ENCODE peak calls at places on chromosomes 13 and 19, in four cellular contexts. One of them, this sample, is unnamed.

GRCh38 chr13:25136872-25137623 is 35.0 kb downstream of the AMER2 start:
- DNase-seq in sigmoid colon: no peak
- DNase-seq in GM12892: no peak
- DNase-seq in transverse colon: no peak
- DNase-seq in this sample: no peak

GRCh38 chr19:40603719-40604646 is 2.8 kb downstream of the LTBP4 start:
- DNase-seq in sigmoid colon: peak; percentile 99
- DNase-seq in GM12892: peak; percentile 90
- DNase-seq in transverse colon: peak; percentile 100
- DNase-seq in this sample: peak; percentile 99

GRCh38 chr19:19406878-19407639 is 1.6 kb downstream of the GATAD2A start:
- DNase-seq in sigmoid colon: peak; percentile 75
- DNase-seq in GM12892: no peak
- DNase-seq in transverse colon: peak; percentile 74
- DNase-seq in this sample: no peak

GRCh38 chr13:110593430-110594130 is 21.8 kb upstream of the NAXD start:
- DNase-seq in sigmoid colon: no peak
- DNase-seq in GM12892: peak; percentile 38
- DNase-seq in transverse colon: no peak
- DNase-seq in this sample: peak; percentile 50

GRCh38 chr13:85503797-85504196 is 295.4 kb downstream of the SLITRK6 start:
- DNase-seq in sigmoid colon: no peak
- DNase-seq in GM12892: no peak
- DNase-seq in transverse colon: no peak
- DNase-seq in this sample: no peak

GRCh38 chr13:110465696-110466095 is 95.8 kb downstream of the RAB20 start:
- DNase-seq in sigmoid colon: no peak
- DNase-seq in GM12892: no peak
- DNase-seq in transverse colon: no peak
- DNase-seq in this sample: no peak

GRCh38 chr13:62846302-62846701 is 1430.7 kb upstream of the PCDH20 start:
- DNase-seq in sigmoid colon: no peak
- DNase-seq in GM12892: no peak
- DNase-seq in transverse colon: no peak
- DNase-seq in this sample: peak; percentile 0

GRCh38 chr19:45753548-45753947 is 15.5 kb downstream of the SIX5 start:
- DNase-seq in sigmoid colon: no peak
- DNase-seq in GM12892: peak; percentile 19
- DNase-seq in transverse colon: no peak
- DNase-seq in this sample: no peak

GRCh38 chr13:41577437-41577836 is 120.1 kb downstream of the RGCC start:
- DNase-seq in sigmoid colon: peak; percentile 76
- DNase-seq in GM12892: no peak
- DNase-seq in transverse colon: no peak
- DNase-seq in this sample: no peak

GRCh38 chr19:1566392-1567115 is 1.6 kb downstream of the MEX3D start:
- DNase-seq in sigmoid colon: peak; percentile 88
- DNase-seq in GM12892: no peak
- DNase-seq in transverse colon: peak; percentile 59
- DNase-seq in this sample: no peak

GRCh38 chr13:66879971-66880370 is 350.2 kb downstream of the PCDH9 start:
- DNase-seq in sigmoid colon: no peak
- DNase-seq in GM12892: no peak
- DNase-seq in transverse colon: no peak
- DNase-seq in this sample: no peak

GRCh38 chr19:48405850-48406249 is 12.4 kb downstream of the GRIN2D start:
- DNase-seq in sigmoid colon: no peak
- DNase-seq in GM12892: no peak
- DNase-seq in transverse colon: no peak
- DNase-seq in this sample: no peak

GRCh38 chr13:102999498-102999897 is 66.7 kb downstream of the SLC10A2 start:
- DNase-seq in sigmoid colon: no peak
- DNase-seq in GM12892: no peak
- DNase-seq in transverse colon: no peak
- DNase-seq in this sample: no peak

GRCh38 chr13:93307166-93307565 is 80.6 kb downstream of the GPC6 start:
- DNase-seq in sigmoid colon: no peak
- DNase-seq in GM12892: no peak
- DNase-seq in transverse colon: no peak
- DNase-seq in this sample: no peak

GRCh38 chr13:92716749-92717148 is 509.9 kb upstream of the GPC6 start:
- DNase-seq in sigmoid colon: no peak
- DNase-seq in GM12892: no peak
- DNase-seq in transverse colon: no peak
- DNase-seq in this sample: no peak

GRCh38 chr19:43820098-43820860 is 6.8 kb upstream of the ZNF283 start:
- DNase-seq in sigmoid colon: peak; percentile 67
- DNase-seq in GM12892: no peak
- DNase-seq in transverse colon: no peak
- DNase-seq in this sample: no peak

GRCh38 chr19:55644191-55644833 is 863 bp downstream of the ZNF581 start:
- DNase-seq in sigmoid colon: no peak
- DNase-seq in GM12892: no peak
- DNase-seq in transverse colon: no peak
- DNase-seq in this sample: no peak

GRCh38 chr13:44874886-44875630 is 114.2 kb downstream of the NUFIP1 start:
- DNase-seq in sigmoid colon: no peak
- DNase-seq in GM12892: no peak
- DNase-seq in transverse colon: no peak
- DNase-seq in this sample: no peak

GRCh38 chr19:22446605-22447004 is 24.5 kb upstream of the ZNF98 start:
- DNase-seq in sigmoid colon: no peak
- DNase-seq in GM12892: no peak
- DNase-seq in transverse colon: no peak
- DNase-seq in this sample: no peak

GRCh38 chr13:60448907-60449510 is 52.0 kb downstream of the TDRD3 start:
- DNase-seq in sigmoid colon: no peak
- DNase-seq in GM12892: no peak
- DNase-seq in transverse colon: no peak
- DNase-seq in this sample: peak; percentile 28

GRCh38 chr19:16136185-16137067 is 7.1 kb upstream of the HSH2D start:
- DNase-seq in sigmoid colon: no peak
- DNase-seq in GM12892: no peak
- DNase-seq in transverse colon: no peak
- DNase-seq in this sample: no peak

GRCh38 chr19:14974488-14974887 is 5.2 kb downstream of the SLC1A6 start:
- DNase-seq in sigmoid colon: no peak
- DNase-seq in GM12892: no peak
- DNase-seq in transverse colon: no peak
- DNase-seq in this sample: no peak

GRCh38 chr19:1999856-2000515 is 15.5 kb downstream of the BTBD2 start:
- DNase-seq in sigmoid colon: no peak
- DNase-seq in GM12892: peak; percentile 56
- DNase-seq in transverse colon: no peak
- DNase-seq in this sample: no peak

GRCh38 chr19:31350033-31350692 is 927 bp upstream of the TSHZ3 start:
- DNase-seq in sigmoid colon: peak; percentile 82
- DNase-seq in GM12892: no peak
- DNase-seq in transverse colon: no peak
- DNase-seq in this sample: no peak

GRCh38 chr19:46374526-46375475 is 27.9 kb downstream of the PPP5C start:
- DNase-seq in sigmoid colon: peak; percentile 52
- DNase-seq in GM12892: no peak
- DNase-seq in transverse colon: no peak
- DNase-seq in this sample: no peak

GRCh38 chr13:71260246-71260645 is 606.8 kb downstream of the DACH1 start:
- DNase-seq in sigmoid colon: no peak
- DNase-seq in GM12892: no peak
- DNase-seq in transverse colon: no peak
- DNase-seq in this sample: no peak

GRCh38 chr19:579842-580155 is 7.4 kb downstream of the BSG start:
- DNase-seq in sigmoid colon: no peak
- DNase-seq in GM12892: no peak
- DNase-seq in transverse colon: no peak
- DNase-seq in this sample: no peak

GRCh38 chr13:75760182-75760981 is 124.3 kb downstream of the LMO7 start:
- DNase-seq in sigmoid colon: no peak
- DNase-seq in GM12892: no peak
- DNase-seq in transverse colon: peak; percentile 79
- DNase-seq in this sample: peak; percentile 37

GRCh38 chr13:103250071-103250470 is 183.9 kb upstream of the SLC10A2 start:
- DNase-seq in sigmoid colon: no peak
- DNase-seq in GM12892: no peak
- DNase-seq in transverse colon: no peak
- DNase-seq in this sample: no peak

GRCh38 chr13:93248627-93249047 is 22.0 kb downstream of the GPC6 start:
- DNase-seq in sigmoid colon: no peak
- DNase-seq in GM12892: no peak
- DNase-seq in transverse colon: no peak
- DNase-seq in this sample: no peak

GRCh38 chr19:58361900-58362271 is 665 bp downstream of the ZNF497 start:
- DNase-seq in sigmoid colon: no peak
- DNase-seq in GM12892: peak; percentile 67
- DNase-seq in transverse colon: peak; percentile 57
- DNase-seq in this sample: peak; percentile 46
- TF ChIP-seq POLR2AphosphoS5 in sigmoid colon: no peak
- TF ChIP-seq POLR2AphosphoS5 in GM12892: no peak
- TF ChIP-seq POLR2AphosphoS5 in transverse colon: no peak
- TF ChIP-seq POLR2AphosphoS5 in this sample: no peak

GRCh38 chr13:99700468-99700867 is 199.2 kb downstream of the TM9SF2 start:
- DNase-seq in sigmoid colon: no peak
- DNase-seq in GM12892: no peak
- DNase-seq in transverse colon: no peak
- DNase-seq in this sample: no peak

GRCh38 chr13:99698816-99699099 is 197.5 kb downstream of the TM9SF2 start:
- DNase-seq in sigmoid colon: no peak
- DNase-seq in GM12892: no peak
- DNase-seq in transverse colon: no peak
- DNase-seq in this sample: no peak

GRCh38 chr13:99694251-99694650 is 193.0 kb downstream of the TM9SF2 start:
- DNase-seq in sigmoid colon: no peak
- DNase-seq in GM12892: no peak
- DNase-seq in transverse colon: no peak
- DNase-seq in this sample: no peak

GRCh38 chr13:99693812-99694211 is 192.5 kb downstream of the TM9SF2 start:
- DNase-seq in sigmoid colon: no peak
- DNase-seq in GM12892: no peak
- DNase-seq in transverse colon: no peak
- DNase-seq in this sample: no peak

GRCh38 chr13:99698010-99698815 is 196.9 kb downstream of the TM9SF2 start:
- DNase-seq in sigmoid colon: no peak
- DNase-seq in GM12892: no peak
- DNase-seq in transverse colon: no peak
- DNase-seq in this sample: no peak
- TF ChIP-seq POLR2AphosphoS5 in sigmoid colon: no peak
- TF ChIP-seq POLR2AphosphoS5 in GM12892: no peak
- TF ChIP-seq POLR2AphosphoS5 in transverse colon: no peak
- TF ChIP-seq POLR2AphosphoS5 in this sample: no peak

GRCh38 chr19:3386447-3387234 is 20.3 kb downstream of the NFIC start:
- DNase-seq in sigmoid colon: peak; percentile 91
- DNase-seq in GM12892: no peak
- DNase-seq in transverse colon: no peak
- DNase-seq in this sample: no peak
- TF ChIP-seq POLR2AphosphoS5 in sigmoid colon: peak; percentile 83
- TF ChIP-seq POLR2AphosphoS5 in GM12892: no peak
- TF ChIP-seq POLR2AphosphoS5 in transverse colon: peak; percentile 79
- TF ChIP-seq POLR2AphosphoS5 in this sample: no peak

GRCh38 chr19:11505504-11506100 is at the start of gene ZNF653:
- DNase-seq in sigmoid colon: peak; percentile 97
- DNase-seq in GM12892: peak; percentile 96
- DNase-seq in transverse colon: peak; percentile 95
- DNase-seq in this sample: peak; percentile 89
- TF ChIP-seq POLR2AphosphoS5 in sigmoid colon: peak; percentile 64
- TF ChIP-seq POLR2AphosphoS5 in GM12892: no peak
- TF ChIP-seq POLR2AphosphoS5 in transverse colon: peak; percentile 40
- TF ChIP-seq POLR2AphosphoS5 in this sample: peak; percentile 60

GRCh38 chr19:49807174-49807830 is 5.8 kb downstream of the FUZ start:
- DNase-seq in sigmoid colon: no peak
- DNase-seq in GM12892: no peak
- DNase-seq in transverse colon: no peak
- DNase-seq in this sample: no peak
- TF ChIP-seq POLR2AphosphoS5 in sigmoid colon: no peak
- TF ChIP-seq POLR2AphosphoS5 in GM12892: no peak
- TF ChIP-seq POLR2AphosphoS5 in transverse colon: no peak
- TF ChIP-seq POLR2AphosphoS5 in this sample: no peak

GRCh38 chr13:31105020-31105800 is 56.5 kb downstream of the HSPH1 start:
- DNase-seq in sigmoid colon: no peak
- DNase-seq in GM12892: no peak
- DNase-seq in transverse colon: no peak
- DNase-seq in this sample: no peak

GRCh38 chr13:31107109-31107508 is 54.6 kb downstream of the HSPH1 start:
- DNase-seq in sigmoid colon: no peak
- DNase-seq in GM12892: no peak
- DNase-seq in transverse colon: no peak
- DNase-seq in this sample: no peak

GRCh38 chr13:31110169-31110568 is 51.5 kb downstream of the HSPH1 start:
- DNase-seq in sigmoid colon: no peak
- DNase-seq in GM12892: no peak
- DNase-seq in transverse colon: no peak
- DNase-seq in this sample: no peak

GRCh38 chr13:31101511-31102170 is 60.1 kb downstream of the HSPH1 start:
- DNase-seq in sigmoid colon: no peak
- DNase-seq in GM12892: no peak
- DNase-seq in transverse colon: no peak
- DNase-seq in this sample: no peak

GRCh38 chr13:31105856-31106255 is 55.8 kb downstream of the HSPH1 start:
- DNase-seq in sigmoid colon: no peak
- DNase-seq in GM12892: no peak
- DNase-seq in transverse colon: no peak
- DNase-seq in this sample: no peak
- TF ChIP-seq POLR2AphosphoS5 in sigmoid colon: no peak
- TF ChIP-seq POLR2AphosphoS5 in GM12892: no peak
- TF ChIP-seq POLR2AphosphoS5 in transverse colon: no peak
- TF ChIP-seq POLR2AphosphoS5 in this sample: no peak

DNA sequence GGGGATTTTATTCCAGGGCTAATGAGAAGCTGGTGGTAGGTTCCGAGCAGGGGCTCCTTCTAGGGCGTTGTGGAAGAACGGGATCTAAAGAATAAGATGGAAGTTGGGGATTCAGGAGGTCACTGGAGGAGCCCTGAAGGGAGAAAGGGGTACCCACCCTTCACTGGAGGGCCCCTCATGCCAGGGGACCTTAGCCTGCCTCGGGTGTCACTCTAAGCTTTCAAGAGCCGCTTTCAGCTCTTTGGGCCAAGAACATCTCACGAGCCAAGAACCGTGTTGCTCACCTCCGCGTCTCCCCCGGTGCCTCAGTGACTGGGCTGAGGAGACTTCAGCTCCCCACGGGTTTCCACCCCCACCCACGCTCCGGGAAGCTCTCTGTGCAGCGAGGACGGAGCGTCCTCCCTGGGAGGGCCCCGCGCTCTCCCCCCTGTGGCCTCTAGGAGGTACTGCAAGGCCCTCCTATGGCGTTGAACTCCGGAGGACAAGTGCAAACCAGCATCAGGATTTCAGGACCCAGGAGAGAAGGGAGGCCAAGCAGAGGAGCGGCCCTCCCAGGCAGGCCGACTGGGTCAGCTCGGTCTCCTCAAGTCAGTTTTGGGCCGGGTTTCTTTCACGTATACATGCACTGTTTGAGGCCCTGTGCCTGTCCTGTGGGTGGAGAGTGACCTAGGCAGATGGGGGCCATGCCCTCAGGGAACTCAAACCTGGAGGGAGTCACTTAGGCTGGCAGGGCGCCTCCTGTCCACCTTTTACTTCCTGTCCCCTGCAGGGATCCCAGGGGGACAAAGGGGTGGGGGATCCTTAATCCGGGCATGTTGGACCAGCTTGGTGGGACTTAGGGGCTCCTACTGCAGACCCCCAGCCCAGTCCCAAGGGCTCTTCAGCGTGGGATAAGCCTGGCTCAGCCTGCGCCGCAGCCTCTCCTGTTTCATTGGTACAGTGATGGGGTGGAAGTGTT is 5.1 kb upstream of the KRTDAP start:
- DNase-seq in sigmoid colon: peak; percentile 83
- DNase-seq in GM12892: peak; percentile 91
- DNase-seq in transverse colon: peak; percentile 59
- DNase-seq in this sample: peak; percentile 35
- TF ChIP-seq POLR2AphosphoS5 in sigmoid colon: no peak
- TF ChIP-seq POLR2AphosphoS5 in GM12892: no peak
- TF ChIP-seq POLR2AphosphoS5 in transverse colon: no peak
- TF ChIP-seq POLR2AphosphoS5 in this sample: peak; percentile 26

This sample was measured in HCT116.